ENCODE peak calls at places on chromosome 13, in four cellular contexts. G is astrocyte of the cerebellum, L is MV-4-11, B is GM04504. S is an unnamed sample.

GRCh38 chr13:43964698-43965097 is 85.0 kb downstream of the LACC1 start:
- DNase-seq in G (no peak), L (no peak), B (no peak), S (no peak)

GRCh38 chr13:27919934-27920676 is at the start of gene PDX1:
- DNase-seq in G (no peak), L (no peak), B (no peak), S (peak)

GRCh38 chr13:99289674-99290337 is 17.4 kb downstream of the GPR183 start:
- DNase-seq in G (no peak), L (no peak), B (no peak), S (no peak)

GRCh38 chr13:75357576-75358295 is 124.2 kb downstream of the TBC1D4 start:
- DNase-seq in G (no peak), L (peak), B (no peak), S (peak)

GRCh38 chr13:90592943-90593342 is 754.5 kb upstream of the MIR17HG start:
- DNase-seq in G (no peak), L (no peak), B (no peak), S (no peak)

GRCh38 chr13:32427852-32428580 is at the start of gene N4BP2L1:
- DNase-seq in G (no peak), L (peak), B (no peak), S (peak)

GRCh38 chr13:98254541-98254940 is 77.5 kb upstream of the RNF113B start:
- DNase-seq in G (peak), L (no peak), B (peak), S (no peak)

GRCh38 chr13:73088332-73088935 is 29.6 kb downstream of the KLF5 start:
- DNase-seq in G (no peak), L (no peak), B (no peak), S (no peak)